ENCODE peak calls at places on chromosomes 11 and 22, in seven cellular contexts. One of them, this sample, is unnamed.
A peak's percentile ranks its signal among the peaks of the same experiment; 100 is the strongest.

GRCh38 chr22:31695423-31695822 is 33.4 kb upstream of the PISD start:
- DNase-seq in progenitor cell of endocrine pancreas: no peak
- DNase-seq in NCI-H187 treated with DMSO at 0.1 percent for 48 hours: no peak
- DNase-seq in choroid plexus epithelial cell: peak; percentile 48
- DNase-seq in osteoblast: no peak
- DNase-seq in activated T-cell treated with anti-CD3 and anti-CD28 coated beads for 1 hour: no peak
- DNase-seq in heart left ventricle: no peak
- DNase-seq in this sample: no peak

GRCh38 chr22:40654522-40655167 is 18.1 kb upstream of the MRTFA start:
- DNase-seq in progenitor cell of endocrine pancreas: no peak
- DNase-seq in NCI-H187 treated with DMSO at 0.1 percent for 48 hours: no peak
- DNase-seq in choroid plexus epithelial cell: peak; percentile 71
- DNase-seq in osteoblast: peak; percentile 69
- DNase-seq in activated T-cell treated with anti-CD3 and anti-CD28 coated beads for 1 hour: no peak
- DNase-seq in heart left ventricle: peak; percentile 74
- DNase-seq in this sample: peak; percentile 48

GRCh38 chr11:86459682-86460460 is 85.2 kb downstream of the CCDC81 start:
- DNase-seq in progenitor cell of endocrine pancreas: no peak
- DNase-seq in NCI-H187 treated with DMSO at 0.1 percent for 48 hours: no peak
- DNase-seq in choroid plexus epithelial cell: peak; percentile 94
- DNase-seq in osteoblast: peak; percentile 93
- DNase-seq in activated T-cell treated with anti-CD3 and anti-CD28 coated beads for 1 hour: no peak
- DNase-seq in heart left ventricle: peak; percentile 72
- DNase-seq in this sample: peak; percentile 76

GRCh38 chr11:89612111-89612510 is 98.0 kb upstream of the TRIM77 start:
- DNase-seq in progenitor cell of endocrine pancreas: no peak
- DNase-seq in NCI-H187 treated with DMSO at 0.1 percent for 48 hours: no peak
- DNase-seq in choroid plexus epithelial cell: no peak
- DNase-seq in osteoblast: no peak
- DNase-seq in activated T-cell treated with anti-CD3 and anti-CD28 coated beads for 1 hour: no peak
- DNase-seq in heart left ventricle: no peak
- DNase-seq in this sample: no peak

GRCh38 chr22:49255741-49256318 is 571.8 kb downstream of the BRD1 start:
- DNase-seq in progenitor cell of endocrine pancreas: no peak
- DNase-seq in NCI-H187 treated with DMSO at 0.1 percent for 48 hours: no peak
- DNase-seq in choroid plexus epithelial cell: no peak
- DNase-seq in osteoblast: no peak
- DNase-seq in activated T-cell treated with anti-CD3 and anti-CD28 coated beads for 1 hour: no peak
- DNase-seq in heart left ventricle: no peak
- DNase-seq in this sample: no peak

GRCh38 chr11:59144096-59144495 is 1.4 kb downstream of the FAM111A start:
- DNase-seq in progenitor cell of endocrine pancreas: no peak
- DNase-seq in NCI-H187 treated with DMSO at 0.1 percent for 48 hours: no peak
- DNase-seq in choroid plexus epithelial cell: no peak
- DNase-seq in osteoblast: peak; percentile 62
- DNase-seq in activated T-cell treated with anti-CD3 and anti-CD28 coated beads for 1 hour: no peak
- DNase-seq in heart left ventricle: no peak
- DNase-seq in this sample: no peak

GRCh38 chr11:63845305-63845704 is 6.4 kb downstream of the MARK2 start:
- DNase-seq in progenitor cell of endocrine pancreas: no peak
- DNase-seq in NCI-H187 treated with DMSO at 0.1 percent for 48 hours: no peak
- DNase-seq in choroid plexus epithelial cell: peak; percentile 87
- DNase-seq in osteoblast: no peak
- DNase-seq in activated T-cell treated with anti-CD3 and anti-CD28 coated beads for 1 hour: no peak
- DNase-seq in heart left ventricle: no peak
- DNase-seq in this sample: no peak

GRCh38 chr11:16986434-16987204 is 27.6 kb downstream of the PLEKHA7 start:
- DNase-seq in progenitor cell of endocrine pancreas: no peak
- DNase-seq in NCI-H187 treated with DMSO at 0.1 percent for 48 hours: no peak
- DNase-seq in choroid plexus epithelial cell: no peak
- DNase-seq in osteoblast: no peak
- DNase-seq in activated T-cell treated with anti-CD3 and anti-CD28 coated beads for 1 hour: peak; percentile 1
- DNase-seq in heart left ventricle: no peak
- DNase-seq in this sample: no peak

GRCh38 chr11:7657306-7658025 is 15.8 kb downstream of the CYB5R2 start:
- DNase-seq in progenitor cell of endocrine pancreas: no peak
- DNase-seq in NCI-H187 treated with DMSO at 0.1 percent for 48 hours: no peak
- DNase-seq in choroid plexus epithelial cell: peak; percentile 81
- DNase-seq in osteoblast: peak; percentile 88
- DNase-seq in activated T-cell treated with anti-CD3 and anti-CD28 coated beads for 1 hour: no peak
- DNase-seq in heart left ventricle: no peak
- DNase-seq in this sample: peak; percentile 68

GRCh38 chr11:71164186-71164585 is 88.2 kb downstream of the SHANK2 start:
- DNase-seq in progenitor cell of endocrine pancreas: no peak
- DNase-seq in NCI-H187 treated with DMSO at 0.1 percent for 48 hours: no peak
- DNase-seq in choroid plexus epithelial cell: no peak
- DNase-seq in osteoblast: no peak
- DNase-seq in activated T-cell treated with anti-CD3 and anti-CD28 coated beads for 1 hour: no peak
- DNase-seq in heart left ventricle: no peak
- DNase-seq in this sample: no peak

GRCh38 chr11:116692318-116693106 is 80.3 kb downstream of the BUD13 start:
- DNase-seq in progenitor cell of endocrine pancreas: no peak
- DNase-seq in NCI-H187 treated with DMSO at 0.1 percent for 48 hours: no peak
- DNase-seq in choroid plexus epithelial cell: no peak
- DNase-seq in osteoblast: no peak
- DNase-seq in activated T-cell treated with anti-CD3 and anti-CD28 coated beads for 1 hour: no peak
- DNase-seq in heart left ventricle: peak; percentile 42
- DNase-seq in this sample: no peak

GRCh38 chr11:66891849-66892660 is 35.2 kb downstream of the LRFN4 start:
- DNase-seq in progenitor cell of endocrine pancreas: no peak
- DNase-seq in NCI-H187 treated with DMSO at 0.1 percent for 48 hours: no peak
- DNase-seq in choroid plexus epithelial cell: peak; percentile 96
- DNase-seq in osteoblast: peak; percentile 94
- DNase-seq in activated T-cell treated with anti-CD3 and anti-CD28 coated beads for 1 hour: no peak
- DNase-seq in heart left ventricle: peak; percentile 32
- DNase-seq in this sample: peak; percentile 53

GRCh38 chr22:24525416-24526037 is 29.4 kb downstream of the GUCD1 start:
- DNase-seq in progenitor cell of endocrine pancreas: peak; percentile 65
- DNase-seq in NCI-H187 treated with DMSO at 0.1 percent for 48 hours: peak; percentile 19
- DNase-seq in choroid plexus epithelial cell: peak; percentile 76
- DNase-seq in osteoblast: peak; percentile 92
- DNase-seq in activated T-cell treated with anti-CD3 and anti-CD28 coated beads for 1 hour: peak; percentile 71
- DNase-seq in heart left ventricle: peak; percentile 81
- DNase-seq in this sample: peak; percentile 85

GRCh38 chr11:132055296-132055695 is 684.9 kb downstream of the NTM start:
- DNase-seq in progenitor cell of endocrine pancreas: no peak
- DNase-seq in NCI-H187 treated with DMSO at 0.1 percent for 48 hours: no peak
- DNase-seq in choroid plexus epithelial cell: no peak
- DNase-seq in osteoblast: no peak
- DNase-seq in activated T-cell treated with anti-CD3 and anti-CD28 coated beads for 1 hour: no peak
- DNase-seq in heart left ventricle: peak; percentile 51
- DNase-seq in this sample: no peak

GRCh38 chr22:19850482-19851109 is 4.1 kb downstream of the GNB1L start:
- DNase-seq in progenitor cell of endocrine pancreas: no peak
- DNase-seq in NCI-H187 treated with DMSO at 0.1 percent for 48 hours: no peak
- DNase-seq in choroid plexus epithelial cell: no peak
- DNase-seq in osteoblast: peak; percentile 57
- DNase-seq in activated T-cell treated with anti-CD3 and anti-CD28 coated beads for 1 hour: no peak
- DNase-seq in heart left ventricle: no peak
- DNase-seq in this sample: no peak

GRCh38 chr11:17633279-17633986 is 85.9 kb upstream of the MYOD1 start:
- DNase-seq in progenitor cell of endocrine pancreas: no peak
- DNase-seq in NCI-H187 treated with DMSO at 0.1 percent for 48 hours: no peak
- DNase-seq in choroid plexus epithelial cell: no peak
- DNase-seq in osteoblast: no peak
- DNase-seq in activated T-cell treated with anti-CD3 and anti-CD28 coated beads for 1 hour: no peak
- DNase-seq in heart left ventricle: no peak
- DNase-seq in this sample: no peak

This sample was measured in left cardiac atrium.